ENCODE peak calls at places on chromosome 1, in six cellular contexts. One of them, this sample, is unnamed.
A peak's percentile ranks its signal among the peaks of the same experiment; 100 is the strongest.

GRCh38 chr1:232820431-232820830 is 15.2 kb downstream of the MAP10 start:
- DNase-seq in IMR-90: no peak
- DNase-seq in neuronal stem cell: no peak
- DNase-seq in trophoblast cell: no peak
- DNase-seq in mesenchymal stem cell: peak; percentile 20
- DNase-seq in H1: no peak
- DNase-seq in this sample: no peak

GRCh38 chr1:8591547-8591946 is 225.9 kb downstream of the RERE start:
- DNase-seq in neuronal stem cell: no peak
- DNase-seq in mesenchymal stem cell: no peak
- DNase-seq in H1: no peak
- DNase-seq in IMR-90: no peak
- DNase-seq in trophoblast cell: no peak
- DNase-seq in this sample: no peak

GRCh38 chr1:43835141-43836021 is 98.2 kb upstream of the ARTN start:
- DNase-seq in IMR-90: peak; percentile 88
- DNase-seq in neuronal stem cell: no peak
- DNase-seq in mesenchymal stem cell: peak; percentile 96
- DNase-seq in H1: no peak
- DNase-seq in trophoblast cell: no peak
- DNase-seq in this sample: peak; percentile 54

GRCh38 chr1:17675681-17676243 is 79.4 kb upstream of the ACTL8 start:
- DNase-seq in H1: no peak
- DNase-seq in trophoblast cell: no peak
- DNase-seq in mesenchymal stem cell: no peak
- DNase-seq in neuronal stem cell: no peak
- DNase-seq in IMR-90: no peak
- DNase-seq in this sample: no peak

GRCh38 chr1:1470626-1471388 is 758 bp upstream of the ATAD3B start:
- DNase-seq in mesenchymal stem cell: peak; percentile 10
- DNase-seq in neuronal stem cell: no peak
- DNase-seq in trophoblast cell: peak; percentile 63
- DNase-seq in IMR-90: no peak
- DNase-seq in H1: peak; percentile 51
- DNase-seq in this sample: no peak

GRCh38 chr1:182687361-182687760 is 3.0 kb upstream of the RGS8 start:
- DNase-seq in IMR-90: no peak
- DNase-seq in mesenchymal stem cell: no peak
- DNase-seq in H1: no peak
- DNase-seq in neuronal stem cell: no peak
- DNase-seq in trophoblast cell: peak; percentile 94
- DNase-seq in this sample: no peak

GRCh38 chr1:51724797-51725196 is 107.9 kb downstream of the OSBPL9 start:
- DNase-seq in trophoblast cell: no peak
- DNase-seq in mesenchymal stem cell: no peak
- DNase-seq in neuronal stem cell: no peak
- DNase-seq in H1: no peak
- DNase-seq in IMR-90: no peak
- DNase-seq in this sample: no peak

GRCh38 chr1:221449801-221450470 is 292.0 kb downstream of the DUSP10 start:
- DNase-seq in IMR-90: peak; percentile 80
- DNase-seq in neuronal stem cell: no peak
- DNase-seq in H1: no peak
- DNase-seq in mesenchymal stem cell: no peak
- DNase-seq in trophoblast cell: no peak
- DNase-seq in this sample: no peak

GRCh38 chr1:67338642-67339041 is 31.0 kb downstream of the IL12RB2 start:
- DNase-seq in mesenchymal stem cell: no peak
- DNase-seq in H1: no peak
- DNase-seq in trophoblast cell: peak; percentile 18
- DNase-seq in neuronal stem cell: no peak
- DNase-seq in IMR-90: peak; percentile 15
- DNase-seq in this sample: no peak

GRCh38 chr1:168554603-168555520 is 11.1 kb upstream of the XCL2 start:
- DNase-seq in mesenchymal stem cell: no peak
- DNase-seq in trophoblast cell: no peak
- DNase-seq in H1: no peak
- DNase-seq in neuronal stem cell: no peak
- DNase-seq in IMR-90: no peak
- DNase-seq in this sample: no peak

GRCh38 chr1:243799908-243800307 is 50.1 kb downstream of the AKT3 start:
- DNase-seq in IMR-90: peak; percentile 20
- DNase-seq in neuronal stem cell: no peak
- DNase-seq in mesenchymal stem cell: peak; percentile 18
- DNase-seq in trophoblast cell: no peak
- DNase-seq in H1: no peak
- DNase-seq in this sample: no peak

GRCh38 chr1:113392541-113392940 is 2.2 kb downstream of the MAGI3 start:
- DNase-seq in mesenchymal stem cell: no peak
- DNase-seq in trophoblast cell: no peak
- DNase-seq in H1: no peak
- DNase-seq in IMR-90: no peak
- DNase-seq in neuronal stem cell: no peak
- DNase-seq in this sample: no peak

GRCh38 chr1:20124451-20125057 is 5.2 kb upstream of the PLA2G2D start:
- DNase-seq in mesenchymal stem cell: peak; percentile 54
- DNase-seq in H1: no peak
- DNase-seq in IMR-90: peak; percentile 65
- DNase-seq in trophoblast cell: peak; percentile 62
- DNase-seq in neuronal stem cell: no peak
- DNase-seq in this sample: no peak

GRCh38 chr1:91281782-91282181 is 122.9 kb downstream of the HFM1 start:
- DNase-seq in trophoblast cell: no peak
- DNase-seq in neuronal stem cell: no peak
- DNase-seq in IMR-90: no peak
- DNase-seq in H1: no peak
- DNase-seq in mesenchymal stem cell: no peak
- DNase-seq in this sample: no peak

DNA sequence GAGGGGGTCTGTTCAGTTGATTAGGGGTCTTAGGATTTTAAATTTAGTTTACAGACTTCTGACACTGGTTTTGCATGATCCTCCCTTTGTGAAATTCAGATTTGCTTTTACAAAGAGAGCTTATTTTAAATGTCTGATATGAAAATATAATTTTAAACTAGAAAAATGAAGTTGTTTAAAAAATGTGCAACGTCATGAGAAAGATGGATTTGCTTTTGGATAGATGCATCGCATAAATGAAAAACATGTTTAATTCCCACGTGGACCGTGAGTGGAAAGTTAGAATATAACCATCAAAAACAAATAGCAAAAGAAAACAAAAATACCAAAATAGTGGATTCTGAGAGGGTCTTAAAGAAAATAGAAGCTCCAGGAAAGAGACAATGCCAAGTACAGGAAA is 2.0 kb upstream of the OR2T3 start:
- DNase-seq in neuronal stem cell: no peak
- DNase-seq in mesenchymal stem cell: no peak
- DNase-seq in trophoblast cell: no peak
- DNase-seq in IMR-90: no peak
- DNase-seq in H1: no peak
- DNase-seq in this sample: no peak
- H4K91ac ChIP-seq in neuronal stem cell: no peak overlapping the region
- H4K91ac ChIP-seq in mesenchymal stem cell: no peak overlapping the region
- H4K91ac ChIP-seq in trophoblast cell: no peak overlapping the region
- H4K91ac ChIP-seq in IMR-90: no peak overlapping the region
- H4K91ac ChIP-seq in H1: no peak overlapping the region
- H4K91ac ChIP-seq in this sample: no peak overlapping the region

GRCh38 chr1:224528900-224529299 is 87.2 kb upstream of the CNIH3 start:
- DNase-seq in H1: no peak
- DNase-seq in IMR-90: peak; percentile 89
- DNase-seq in trophoblast cell: no peak
- DNase-seq in neuronal stem cell: no peak
- DNase-seq in mesenchymal stem cell: peak; percentile 83
- DNase-seq in this sample: no peak

GRCh38 chr1:224535641-224536040 is 80.5 kb upstream of the CNIH3 start:
- DNase-seq in neuronal stem cell: no peak
- DNase-seq in H1: no peak
- DNase-seq in IMR-90: no peak
- DNase-seq in mesenchymal stem cell: no peak
- DNase-seq in trophoblast cell: no peak
- DNase-seq in this sample: no peak

GRCh38 chr1:224529844-224530243 is 86.3 kb upstream of the CNIH3 start:
- DNase-seq in IMR-90: no peak
- DNase-seq in H1: no peak
- DNase-seq in neuronal stem cell: no peak
- DNase-seq in trophoblast cell: no peak
- DNase-seq in mesenchymal stem cell: no peak
- DNase-seq in this sample: no peak

GRCh38 chr1:224534731-224535130 is 81.4 kb upstream of the CNIH3 start:
- DNase-seq in IMR-90: no peak
- DNase-seq in trophoblast cell: no peak
- DNase-seq in neuronal stem cell: no peak
- DNase-seq in H1: no peak
- DNase-seq in mesenchymal stem cell: no peak
- DNase-seq in this sample: no peak

GRCh38 chr1:224533517-224533916 is 82.6 kb upstream of the CNIH3 start:
- DNase-seq in IMR-90: no peak
- DNase-seq in H1: no peak
- DNase-seq in mesenchymal stem cell: no peak
- DNase-seq in neuronal stem cell: no peak
- DNase-seq in trophoblast cell: no peak
- DNase-seq in this sample: no peak
- H4K91ac ChIP-seq in IMR-90: no peak overlapping the region
- H4K91ac ChIP-seq in H1: no peak overlapping the region
- H4K91ac ChIP-seq in mesenchymal stem cell: no peak overlapping the region
- H4K91ac ChIP-seq in neuronal stem cell: no peak overlapping the region
- H4K91ac ChIP-seq in trophoblast cell: no peak overlapping the region
- H4K91ac ChIP-seq in this sample: no peak overlapping the region

DNA sequence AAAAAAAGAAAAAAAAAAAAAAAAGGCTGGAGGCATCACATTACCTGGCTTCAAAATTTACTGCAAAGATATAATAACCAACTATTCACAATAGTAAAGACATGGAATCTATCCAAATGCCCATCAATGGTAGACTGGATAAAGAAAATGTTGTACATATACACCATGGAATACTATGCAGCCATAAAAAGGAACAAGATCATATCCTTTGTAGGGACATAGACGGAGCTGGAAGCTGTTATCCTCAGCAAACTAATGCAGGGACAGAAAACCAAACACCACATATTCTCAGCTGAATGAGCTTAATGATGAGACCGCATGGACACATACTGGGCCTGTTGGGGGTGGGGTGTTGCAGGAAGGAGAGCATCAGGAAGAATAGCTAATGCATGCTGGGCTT is 330.5 kb downstream of the SRGAP2C start:
- DNase-seq in mesenchymal stem cell: no peak
- DNase-seq in neuronal stem cell: no peak
- DNase-seq in trophoblast cell: no peak
- DNase-seq in H1: no peak
- DNase-seq in IMR-90: no peak
- DNase-seq in this sample: no peak
- H4K91ac ChIP-seq in mesenchymal stem cell: no peak overlapping the region
- H4K91ac ChIP-seq in neuronal stem cell: no peak overlapping the region
- H4K91ac ChIP-seq in trophoblast cell: no peak overlapping the region
- H4K91ac ChIP-seq in H1: no peak overlapping the region
- H4K91ac ChIP-seq in IMR-90: no peak overlapping the region
- H4K91ac ChIP-seq in this sample: no peak overlapping the region

GRCh38 chr1:2893473-2894120 is 92.1 kb upstream of the TTC34 start:
- DNase-seq in neuronal stem cell: no peak
- DNase-seq in trophoblast cell: no peak
- DNase-seq in mesenchymal stem cell: no peak
- DNase-seq in IMR-90: no peak
- DNase-seq in H1: no peak
- DNase-seq in this sample: no peak
- H4K91ac ChIP-seq in neuronal stem cell: no peak overlapping the region
- H4K91ac ChIP-seq in trophoblast cell: no peak overlapping the region
- H4K91ac ChIP-seq in mesenchymal stem cell: no peak overlapping the region
- H4K91ac ChIP-seq in IMR-90: no peak overlapping the region
- H4K91ac ChIP-seq in H1: no peak overlapping the region
- H4K91ac ChIP-seq in this sample: no peak overlapping the region

This sample was measured in H9.